ENCODE peak calls at places on chromosomes 11 and 22, in five cellular contexts. M is GM12865, N is left lung, O is GM12864, F is body of pancreas. S is an unnamed sample.

GRCh38 chr11:65274734-65275682 is 13.2 kb downstream of the POLA2 start:
- DNase-seq in M (peak; percentile 53), N (peak; percentile 70), O (no peak), F (peak; percentile 89), S (no peak)

GRCh38 chr11:32358729-32359128 is 76.6 kb downstream of the WT1 start:
- DNase-seq in M (no peak), N (peak; percentile 72), O (no peak), F (no peak), S (no peak)

GRCh38 chr22:35053060-35053835 is 12.7 kb upstream of the ISX start:
- DNase-seq in M (peak; percentile 56), N (no peak), O (no peak), F (no peak), S (peak; percentile 25)

GRCh38 chr22:45207981-45208664 is 32.6 kb downstream of the KIAA0930 start:
- DNase-seq in M (no peak), N (no peak), O (no peak), F (peak; percentile 75), S (no peak)

GRCh38 chr22:19871023-19871844 is 16.6 kb upstream of the GNB1L start:
- DNase-seq in M (no peak), N (peak; percentile 12), O (no peak), F (peak; percentile 10), S (no peak)

GRCh38 chr11:1935156-1936071 is 11.7 kb upstream of the MRPL23 start:
- DNase-seq in M (no peak), N (peak; percentile 30), O (no peak), F (peak; percentile 7), S (no peak)

GRCh38 chr11:61037694-61038093 is 64.6 kb upstream of the CD5 start:
- DNase-seq in M (no peak), N (no peak), O (no peak), F (no peak), S (no peak)

GRCh38 chr22:50010676-50011446 is 1.7 kb downstream of the IL17REL start:
- DNase-seq in M (peak; percentile 78), N (no peak), O (no peak), F (no peak), S (peak; percentile 76)

GRCh38 chr11:14537134-14537599 is 17.0 kb upstream of the PSMA1 start:
- DNase-seq in M (peak; percentile 55), N (no peak), O (no peak), F (no peak), S (no peak)

GRCh38 chr22:22219140-22219996 is 25.2 kb upstream of the VPREB1 start:
- DNase-seq in M (no peak), N (no peak), O (no peak), F (no peak), S (no peak)

GRCh38 chr11:44955019-44955738 is 4.5 kb upstream of the TP53I11 start:
- DNase-seq in M (no peak), N (peak; percentile 74), O (no peak), F (peak; percentile 57), S (no peak)

GRCh38 chr11:124961972-124962609 is 8.1 kb downstream of the CCDC15 start:
- DNase-seq in M (peak; percentile 76), N (no peak), O (peak; percentile 40), F (no peak), S (peak; percentile 44)

GRCh38 chr11:102761646-102762238 is 18.7 kb downstream of the MMP10 start:
- DNase-seq in M (no peak), N (no peak), O (no peak), F (no peak), S (no peak)

GRCh38 chr22:42343136-42343484 is 72.7 kb upstream of the TCF20 start:
- DNase-seq in M (no peak), N (no peak), O (no peak), F (no peak), S (no peak)

GRCh38 chr11:73308003-73308962 is at the start of gene ARHGEF17:
- DNase-seq in M (peak; percentile 78), N (peak; percentile 77), O (no peak), F (peak; percentile 60), S (no peak)
- H3K4me3 ChIP-seq in M (peak within 1 kb of the TSS; percentile 72), N (peak within 1 kb of the TSS; percentile 69), O (peak within 1 kb of the TSS; percentile 77), F (peak within 1 kb of the TSS; percentile 37), S (peak within 1 kb of the TSS; percentile 80)

DNA sequence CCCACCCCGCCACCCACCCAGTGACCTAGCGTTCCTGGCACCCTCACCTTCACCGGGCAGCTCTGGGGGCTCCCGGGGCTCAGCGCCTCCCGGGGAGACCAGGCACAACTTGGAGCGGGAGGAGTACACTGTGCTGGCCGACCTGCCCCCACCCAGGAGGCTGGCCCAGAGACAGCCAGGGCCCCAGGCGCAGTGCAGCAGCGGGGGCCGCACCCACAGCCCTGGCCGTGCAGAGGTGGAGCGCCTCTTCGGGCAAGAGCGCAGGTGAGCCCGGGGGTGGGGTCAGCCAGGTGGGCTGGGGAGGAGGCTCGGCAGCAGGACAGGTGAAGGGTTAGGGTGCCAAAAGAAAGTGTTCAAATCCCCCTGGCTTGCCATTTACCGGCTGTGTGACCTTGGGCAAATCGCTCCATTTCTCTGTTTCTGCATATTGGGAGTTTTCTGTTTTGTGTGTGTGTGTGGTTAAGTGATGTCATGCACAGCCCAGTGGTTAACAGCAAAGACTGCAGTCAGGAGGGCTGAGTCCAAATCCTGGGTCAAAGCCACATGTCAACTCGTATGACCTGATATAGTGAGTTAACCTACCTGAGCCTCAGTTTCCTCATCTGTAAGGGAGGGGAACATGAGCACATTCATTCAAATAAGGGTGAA is 29.5 kb downstream of the TRIOBP start:
- DNase-seq in M (no peak), N (no peak), O (no peak), F (no peak), S (no peak)
- TF ChIP-seq CTCF in M (peak; percentile 0), N (no peak), O (no peak), F (no peak), S (no peak)

DNA sequence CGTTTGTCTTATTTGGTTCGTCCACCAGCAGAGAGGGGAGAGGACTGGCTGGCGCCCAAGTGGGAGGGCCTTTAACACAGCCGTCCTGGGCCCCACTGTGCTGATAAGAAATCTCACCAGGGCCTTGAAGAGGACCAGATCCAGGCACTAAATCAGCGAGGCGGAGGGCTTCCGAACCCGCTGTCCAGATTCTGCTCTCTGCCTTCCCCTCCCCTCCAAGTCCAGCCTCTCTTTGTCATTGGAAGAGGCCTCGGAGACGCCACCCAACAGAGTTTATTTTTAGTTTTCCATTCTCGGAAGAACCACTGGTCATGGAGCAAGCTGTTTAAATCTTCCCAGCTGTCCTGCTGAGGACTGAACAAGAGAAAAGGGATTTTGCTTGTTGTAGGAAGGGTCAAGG is 9.3 kb upstream of the FXYD6 start:
- DNase-seq in M (no peak), N (no peak), O (no peak), F (peak; percentile 40), S (no peak)
- H3K4me3 ChIP-seq in M (no peak overlapping the region), N (no peak overlapping the region), O (no peak overlapping the region), F (no peak overlapping the region), S (no peak overlapping the region)

GRCh38 chr11:35387341-35387982 is 31.9 kb downstream of the SLC1A2 start:
- DNase-seq in M (no peak), N (no peak), O (no peak), F (no peak), S (no peak)
- TF ChIP-seq CTCF in M (no peak), N (no peak), O (peak; percentile 41), F (no peak), S (peak; percentile 30)

GRCh38 chr11:114125959-114126358 is 66.4 kb downstream of the ZBTB16 start:
- DNase-seq in M (no peak), N (no peak), O (no peak), F (no peak), S (no peak)
- H3K4me3 ChIP-seq in M (no peak overlapping the region), N (no peak overlapping the region), O (no peak overlapping the region), F (no peak overlapping the region), S (no peak overlapping the region)

GRCh38 chr11:130198964-130199363 is 39.4 kb downstream of the ST14 start:
- DNase-seq in M (no peak), N (no peak), O (no peak), F (no peak), S (no peak)
- TF ChIP-seq CTCF in M (no peak), N (no peak), O (peak; percentile 5), F (no peak), S (no peak)

DNA sequence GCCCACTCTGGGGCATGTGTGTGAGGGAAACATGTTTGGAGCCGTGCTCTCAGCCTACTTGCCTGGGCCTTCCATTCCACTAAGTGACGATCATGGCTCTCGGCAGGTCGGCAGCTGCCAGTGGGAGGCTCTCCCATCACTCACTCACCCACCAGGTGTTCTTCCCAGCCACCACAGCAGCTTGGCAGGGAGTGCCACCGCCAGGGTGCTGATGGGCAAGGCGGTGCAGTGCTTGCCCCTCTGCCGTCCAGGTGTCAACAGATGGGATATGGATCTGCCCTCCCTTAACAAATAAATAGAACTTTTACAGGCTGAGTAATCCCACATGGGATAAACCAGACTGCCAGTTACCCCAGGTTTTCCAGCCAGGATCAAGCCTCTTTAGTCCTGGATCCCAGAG is 205.5 kb upstream of the TMEM45B start:
- DNase-seq in M (no peak), N (no peak), O (no peak), F (no peak), S (no peak)
- H3K4me3 ChIP-seq in M (no peak overlapping the region), N (no peak overlapping the region), O (no peak overlapping the region), F (no peak overlapping the region), S (no peak overlapping the region)

GRCh38 chr11:84524422-84525051 is 1102.6 kb downstream of the DLG2 start:
- DNase-seq in M (peak; percentile 10), N (no peak), O (no peak), F (no peak), S (no peak)
- TF ChIP-seq CTCF in M (no peak), N (peak; percentile 40), O (peak; percentile 32), F (peak; percentile 30), S (peak; percentile 38)